ENCODE peak calls at places on chromosome 11, in four cellular contexts. W is natural killer cell treated with Interleukin-12 subunit alpha and Interleukin-12 subunit beta and Interleukin-15 and Interleukin-18, amount 100 ng/mL, for 72 hours; F is activated CD4-positive, alpha-beta memory T cell treated with anti-CD3 and anti-CD28 coated beads for 36 hours; D is lower leg skin. U is an unnamed sample.

GRCh38 chr11:60193687-60194433 is 11.0 kb upstream of the MS4A6A start:
- DNase-seq in W (peak), F (peak), D (no peak), U (no peak)

GRCh38 chr11:72578051-72578450 is 96.2 kb downstream of the PDE2A start:
- DNase-seq in W (peak), F (no peak), D (peak), U (peak)

GRCh38 chr11:62145261-62145871 is 21.6 kb downstream of the INCENP start:
- DNase-seq in W (no peak), F (peak), D (peak), U (no peak)

GRCh38 chr11:66371627-66372415 is at the start of gene SLC29A2:
- DNase-seq in W (peak), F (peak), D (peak), U (no peak)

GRCh38 chr11:107043242-107043991 is 25.1 kb upstream of the GUCY1A2 start:
- DNase-seq in W (no peak), F (no peak), D (no peak), U (no peak)

GRCh38 chr11:6099577-6099976 is 7.9 kb upstream of the OR56B4 start:
- DNase-seq in W (no peak), F (no peak), D (no peak), U (no peak)

GRCh38 chr11:45477588-45477987 is 187.8 kb downstream of the CHST1 start:
- DNase-seq in W (no peak), F (no peak), D (no peak), U (peak)

GRCh38 chr11:68683952-68684384 is 376 bp upstream of the GAL start:
- DNase-seq in W (no peak), F (no peak), D (no peak), U (peak)